ENCODE peak calls at places on chromosomes 2 and 18, in seven cellular contexts. V, O, K, H, T, F and W are unnamed samples. For H3K27me3, the result is how much of the 10 kb centered on the place peaks cover.

GRCh38 chr2:174560737-174561136 is 36.9 kb downstream of the WIPF1 start:
- DNase-seq in H (no peak), K (no peak), T (no peak), O (no peak), F (no peak), V (no peak), W (no peak)

GRCh38 chr18:13517369-13517768 is 209.0 kb downstream of the FAM210A start:
- DNase-seq in O (no peak), H (no peak), V (no peak), K (no peak), F (no peak), T (no peak), W (no peak)

GRCh38 chr2:29323961-29324360 is 208.7 kb downstream of the CLIP4 start:
- DNase-seq in K (no peak), T (no peak), O (no peak), H (no peak), V (no peak), F (no peak), W (no peak)

GRCh38 chr18:64993695-64994094 is 757.1 kb upstream of the CDH7 start:
- DNase-seq in V (no peak), H (no peak), O (no peak), K (no peak), F (no peak), T (no peak), W (no peak)

GRCh38 chr2:38146302-38146916 is 70.5 kb upstream of the CYP1B1 start:
- DNase-seq in F (no peak), V (peak), H (no peak), T (no peak), O (no peak), K (peak), W (peak)

GRCh38 chr2:83071352-83071751 is 1387.7 kb downstream of the SUCLG1 start:
- DNase-seq in F (no peak), V (no peak), K (no peak), O (no peak), H (no peak), T (no peak), W (no peak)

GRCh38 chr18:35775887-35776286 is 194.3 kb downstream of the GALNT1 start:
- DNase-seq in T (no peak), V (peak), O (no peak), K (no peak), F (no peak), H (no peak), W (no peak)

GRCh38 chr2:56981554-56981953 is 797.8 kb downstream of the CCDC85A start:
- DNase-seq in H (no peak), V (no peak), K (no peak), O (no peak), F (no peak), T (no peak), W (no peak)

GRCh38 chr18:65721634-65722033 is 29.2 kb upstream of the CDH7 start:
- DNase-seq in T (no peak), F (no peak), V (no peak), O (no peak), K (no peak), H (no peak), W (no peak)

GRCh38 chr18:25875574-25875973 is 214.8 kb downstream of the SS18 start:
- DNase-seq in O (no peak), H (no peak), V (no peak), T (no peak), K (no peak), F (no peak), W (no peak)

GRCh38 chr2:195674491-195675226 is 17.6 kb downstream of the SLC39A10 start:
- DNase-seq in T (no peak), K (no peak), O (no peak), F (no peak), H (no peak), V (no peak), W (no peak)

GRCh38 chr2:195671563-195671962 is 14.5 kb downstream of the SLC39A10 start:
- DNase-seq in T (no peak), O (no peak), H (no peak), K (no peak), F (no peak), V (no peak), W (no peak)

GRCh38 chr2:195677290-195677689 is 20.3 kb downstream of the SLC39A10 start:
- DNase-seq in T (no peak), O (no peak), F (no peak), H (no peak), K (no peak), V (no peak), W (no peak)

GRCh38 chr2:195675783-195676427 is 18.9 kb downstream of the SLC39A10 start:
- DNase-seq in V (no peak), O (no peak), K (no peak), H (no peak), F (no peak), T (no peak), W (no peak)

GRCh38 chr2:195672674-195673073 is 15.6 kb downstream of the SLC39A10 start:
- DNase-seq in T (no peak), H (no peak), F (no peak), O (no peak), K (no peak), V (no peak), W (no peak)
- H3K4me3 ChIP-seq in T (no peak), H (no peak), F (no peak), O (no peak), K (no peak), V (no peak), W (no peak)

DNA sequence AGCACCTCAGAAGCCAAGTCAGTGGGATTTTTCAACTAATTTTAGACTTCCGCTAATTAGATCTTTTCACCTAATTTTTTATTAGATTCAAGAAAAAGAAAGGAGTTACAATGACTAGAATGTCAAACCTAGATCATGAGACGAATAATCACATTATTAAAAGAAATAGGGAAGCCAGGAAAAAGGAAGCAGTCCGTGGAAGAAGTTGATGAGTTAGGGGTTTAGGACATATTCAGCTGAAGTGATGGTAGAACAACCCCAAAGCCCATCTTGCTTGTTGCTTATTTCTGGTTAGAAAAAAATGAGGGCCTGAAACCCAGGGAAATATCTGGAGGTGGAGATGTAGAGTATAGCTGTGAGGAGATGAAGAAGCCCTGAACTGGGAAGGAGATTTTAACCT is 8.0 kb downstream of the KLF7 start:
- DNase-seq in O (no peak), F (no peak), T (no peak), V (no peak), H (no peak), K (no peak), W (no peak)
- H3K27ac ChIP-seq in O (no peak), F (peak), T (no peak), V (no peak), H (no peak), K (peak), W (no peak)

DNA sequence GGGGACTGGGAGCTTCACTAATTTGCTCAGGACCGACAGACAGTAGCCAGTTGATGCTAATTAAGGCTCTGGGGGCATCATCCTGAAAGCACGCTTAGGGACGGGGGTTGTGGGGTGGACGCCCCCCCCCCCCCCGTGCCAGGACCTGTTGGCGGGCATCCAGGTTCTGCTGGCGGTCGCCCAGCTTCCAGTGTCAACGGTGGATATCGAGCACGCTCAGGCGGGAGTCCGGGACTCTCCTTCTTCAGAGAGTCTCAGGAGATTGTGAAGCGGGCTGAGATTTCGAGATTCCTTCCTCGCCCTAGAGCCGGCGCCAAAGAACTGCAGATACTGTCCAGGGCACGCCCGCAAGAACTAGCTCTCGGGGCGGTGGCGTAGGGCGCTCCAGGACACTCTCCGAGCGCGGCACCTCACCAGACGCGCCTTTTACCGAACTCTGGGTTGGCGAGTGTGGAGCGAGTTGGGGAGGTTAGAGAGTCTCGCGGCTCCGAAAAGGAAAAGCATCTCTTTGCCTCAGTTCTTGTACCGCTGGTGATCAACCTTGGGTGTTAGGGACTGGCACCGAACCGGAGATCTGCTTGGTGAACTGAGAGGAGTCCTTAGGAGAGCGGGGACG is 5.6 kb downstream of the RAX start:
- DNase-seq in V (no peak), H (no peak), T (no peak), K (no peak), F (no peak), O (peak), W (no peak)
- H3K27me3 ChIP-seq in V (half or more), H (half or more), T (under half), K (under half), F (under half), O (half or more), W (under half)

GRCh38 chr2:226667736-226668135 is 131.9 kb downstream of the IRS1 start:
- DNase-seq in V (no peak), K (no peak), O (no peak), H (no peak), F (no peak), T (no peak), W (no peak)
- H3K4me3 ChIP-seq in V (no peak), K (no peak), O (no peak), H (no peak), F (no peak), T (no peak), W (no peak)

GRCh38 chr2:165833156-165833555 is 39.1 kb upstream of the GALNT3 start:
- DNase-seq in T (no peak), K (no peak), O (no peak), V (no peak), F (no peak), H (no peak), W (no peak)
- H3K27ac ChIP-seq in T (no peak), K (no peak), O (no peak), V (no peak), F (no peak), H (no peak), W (no peak)

GRCh38 chr2:219023045-219023605 is 18.2 kb downstream of the CFAP65 start:
- DNase-seq in O (no peak), F (no peak), T (no peak), V (no peak), K (no peak), H (no peak), W (peak)
- H3K27me3 ChIP-seq in O (under half), F (under half), T (under half), V (under half), K (under half), H (under half), W (under half)

DNA sequence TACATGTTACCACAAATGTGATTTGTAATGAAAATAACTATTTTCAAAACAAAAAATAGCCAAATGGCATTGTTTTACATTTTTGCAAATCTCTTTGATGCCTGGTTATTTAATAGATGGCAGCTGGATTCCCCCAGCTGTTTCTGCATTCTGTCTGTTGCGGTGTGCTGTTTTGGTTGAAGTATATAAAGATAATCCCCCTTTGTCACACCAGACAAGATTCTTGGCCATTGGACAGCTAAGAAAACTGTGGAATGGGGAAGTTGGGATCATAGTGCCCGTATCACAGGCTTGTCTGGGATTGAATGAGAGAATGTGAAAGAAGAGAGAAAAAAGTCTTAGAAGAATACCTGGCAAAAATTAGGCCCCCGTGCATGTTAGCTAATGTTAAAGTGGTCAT is 19.5 kb upstream of the LYPD6B start:
- DNase-seq in V (no peak), O (no peak), H (no peak), K (no peak), T (no peak), F (no peak), W (no peak)
- H3K4me3 ChIP-seq in V (no peak), O (no peak), H (no peak), K (no peak), T (no peak), F (no peak), W (no peak)